ENCODE peak calls at places on chromosomes 16 and 17, in six cellular contexts. P, K, Z, L, D and F are unnamed samples.

GRCh38 chr17:72539981-72540897 is 419.4 kb downstream of the SOX9 start:
- DNase-seq in P (peak; percentile 61), K (peak; percentile 66), Z (peak; percentile 81), L (peak; percentile 93), D (no peak), F (peak; percentile 92)

GRCh38 chr17:75661531-75661930 is 5.4 kb downstream of the RECQL5 start:
- DNase-seq in P (no peak), K (no peak), Z (no peak), L (no peak), D (no peak), F (no peak)

GRCh38 chr17:18992454-18993130 is 12.0 kb downstream of the FAM83G start:
- DNase-seq in P (no peak), K (no peak), Z (no peak), L (no peak), D (no peak), F (no peak)

GRCh38 chr17:16287563-16288027 is 65.7 kb downstream of the CENPV start:
- DNase-seq in P (no peak), K (no peak), Z (peak; percentile 50), L (no peak), D (no peak), F (no peak)

GRCh38 chr16:3889059-3889458 is 8.5 kb upstream of the CREBBP start:
- DNase-seq in P (no peak), K (no peak), Z (no peak), L (no peak), D (no peak), F (no peak)

GRCh38 chr17:7582401-7583252 is 1.0 kb upstream of the MPDU1 start:
- DNase-seq in P (no peak), K (peak; percentile 49), Z (no peak), L (no peak), D (no peak), F (no peak)

GRCh38 chr17:67074781-67075180 is 30.4 kb downstream of the CACNG1 start:
- DNase-seq in P (no peak), K (no peak), Z (no peak), L (no peak), D (no peak), F (no peak)

GRCh38 chr17:17580662-17581470 is 10.6 kb downstream of the PEMT start:
- DNase-seq in P (no peak), K (no peak), Z (no peak), L (no peak), D (no peak), F (no peak)

GRCh38 chr17:46135126-46135812 is 58.0 kb downstream of the KANSL1 start:
- DNase-seq in P (no peak), K (no peak), Z (no peak), L (no peak), D (no peak), F (no peak)

GRCh38 chr16:50598256-50598894 is 50.2 kb downstream of the NKD1 start:
- DNase-seq in P (peak; percentile 79), K (no peak), Z (no peak), L (no peak), D (no peak), F (no peak)

GRCh38 chr16:50600582-50601283 is 52.5 kb downstream of the NKD1 start:
- DNase-seq in P (no peak), K (no peak), Z (no peak), L (no peak), D (no peak), F (no peak)

GRCh38 chr16:50599494-50599893 is 51.3 kb downstream of the NKD1 start:
- DNase-seq in P (no peak), K (no peak), Z (no peak), L (no peak), D (no peak), F (no peak)

GRCh38 chr16:50597563-50598255 is 49.5 kb downstream of the NKD1 start:
- DNase-seq in P (no peak), K (no peak), Z (no peak), L (no peak), D (no peak), F (no peak)

DNA sequence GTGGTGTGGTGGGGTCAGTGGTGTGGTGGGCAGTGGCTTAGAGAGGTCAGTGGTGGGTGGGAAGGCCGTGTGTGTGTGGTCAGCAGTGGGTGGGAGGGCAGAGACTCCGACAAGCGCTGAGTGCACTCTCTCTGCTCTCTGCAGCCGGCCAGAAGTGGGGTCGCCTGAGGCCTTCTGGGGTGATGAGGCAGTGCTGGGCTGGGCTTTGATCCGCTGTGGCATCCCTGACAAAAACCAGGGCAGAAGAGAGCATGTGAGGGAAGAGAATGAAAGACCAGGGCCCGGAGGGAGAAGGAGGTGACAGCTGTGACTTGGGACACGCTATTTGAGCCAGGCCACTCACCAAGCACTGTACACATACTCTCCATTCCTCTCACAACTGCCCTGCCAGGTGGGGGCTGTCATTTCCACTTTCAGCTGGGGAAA is 50.8 kb downstream of the NKD1 start:
- DNase-seq in P (no peak), K (no peak), Z (no peak), L (no peak), D (no peak), F (no peak)
- TF ChIP-seq CTCF in P (no peak), K (no peak), Z (no peak), L (no peak), D (no peak), F (no peak)

DNA sequence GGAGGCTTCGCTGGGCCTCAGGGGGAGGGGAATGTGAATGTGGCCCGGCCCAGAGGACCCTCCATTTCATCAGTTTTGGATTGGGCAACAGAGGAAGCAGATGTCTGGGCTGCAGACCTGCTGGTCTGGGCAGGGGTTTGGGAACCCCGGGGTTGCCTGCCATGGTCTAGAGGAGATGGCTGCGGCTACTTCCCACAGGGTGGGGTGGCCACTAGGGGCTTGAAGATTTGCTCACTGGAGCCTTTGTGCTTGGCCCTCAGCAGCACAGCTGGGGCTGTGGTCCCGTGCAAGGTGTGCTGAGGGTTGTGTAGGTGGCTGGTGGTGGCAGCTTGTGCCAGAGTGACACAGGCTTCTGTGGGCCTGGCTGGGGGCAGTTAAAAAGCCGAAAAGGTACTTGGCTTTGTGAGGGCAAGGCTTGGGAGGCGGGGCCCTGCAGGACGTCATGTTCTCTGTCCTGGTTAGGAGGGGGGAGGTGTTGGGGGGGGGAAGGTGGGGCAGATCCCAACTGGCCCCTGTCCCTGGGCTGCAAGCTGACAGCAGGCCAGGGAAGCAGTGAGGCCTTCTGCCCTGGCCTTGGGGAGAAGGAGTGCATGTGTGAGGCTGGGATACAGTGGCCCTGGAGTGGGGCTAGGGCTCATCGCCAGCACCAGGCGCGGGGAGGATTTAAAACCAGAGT is 98.0 kb downstream of the KPNA2 start:
- DNase-seq in P (no peak), K (no peak), Z (no peak), L (no peak), D (no peak), F (no peak)
- TF ChIP-seq CTCF in P (no peak), K (no peak), Z (no peak), L (no peak), D (no peak), F (no peak)

DNA sequence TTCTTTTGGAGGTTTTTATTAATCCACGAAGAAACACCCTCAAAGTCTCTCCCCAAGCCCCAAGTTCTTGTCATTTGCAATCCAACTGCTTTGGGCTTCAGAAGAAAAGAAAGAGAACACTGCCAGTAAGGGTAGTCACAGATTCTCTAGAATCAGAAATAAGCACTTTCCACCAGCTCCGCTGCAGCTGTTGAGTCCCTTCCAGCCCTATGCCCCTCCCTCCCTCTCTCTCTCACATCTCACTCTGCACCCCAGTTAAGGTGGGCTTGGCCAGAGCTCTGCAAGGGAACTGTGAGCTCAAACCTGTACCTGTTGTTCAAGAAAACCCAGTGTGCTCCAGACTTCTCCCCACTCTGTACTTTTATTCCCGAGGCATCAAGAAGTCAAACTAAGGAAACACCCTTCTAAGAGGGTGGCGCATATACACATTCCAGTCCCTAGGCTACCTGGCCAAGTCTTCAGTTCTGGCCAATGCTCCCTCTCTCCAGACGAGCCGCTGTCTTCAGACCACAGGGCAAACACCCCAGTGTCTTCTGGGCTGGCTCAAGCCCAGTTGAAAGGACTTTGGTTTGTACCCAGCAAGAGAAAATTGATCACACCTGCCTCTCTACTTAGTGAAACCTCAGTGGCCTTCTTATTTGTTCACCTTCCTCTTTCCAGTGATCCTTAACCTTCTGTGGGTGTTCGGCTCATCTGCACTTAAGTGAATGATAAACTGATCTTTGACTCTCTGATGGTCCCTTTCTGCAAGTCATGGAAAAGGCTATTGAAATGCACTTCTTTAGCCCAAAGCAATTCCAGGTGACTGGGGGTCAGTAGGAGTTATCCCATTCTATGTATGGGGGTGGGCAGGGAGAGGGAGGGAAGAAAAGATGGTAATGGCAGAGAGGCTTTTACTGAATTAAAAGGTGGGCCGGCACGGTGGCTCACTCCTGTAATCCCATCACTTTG is 170.5 kb downstream of the RGS9 start:
- DNase-seq in P (no peak), K (no peak), Z (no peak), L (no peak), D (no peak), F (no peak)
- TF ChIP-seq CTCF in P (no peak), K (no peak), Z (no peak), L (no peak), D (no peak), F (no peak)

GRCh38 chr17:61201211-61201610 is 198.4 kb upstream of the TBX2 start:
- DNase-seq in P (no peak), K (no peak), Z (no peak), L (no peak), D (no peak), F (no peak)
- TF ChIP-seq CTCF in P (no peak), K (no peak), Z (no peak), L (no peak), D (no peak), F (no peak)

GRCh38 chr17:76791053-76791980 is 53.4 kb downstream of the MFSD11 start:
- DNase-seq in P (no peak), K (peak; percentile 26), Z (no peak), L (no peak), D (no peak), F (no peak)

GRCh38 chr17:76792348-76792747 is 54.4 kb downstream of the MFSD11 start:
- DNase-seq in P (no peak), K (no peak), Z (no peak), L (no peak), D (no peak), F (no peak)

GRCh38 chr17:76797441-76797840 is 59.5 kb downstream of the MFSD11 start:
- DNase-seq in P (no peak), K (no peak), Z (no peak), L (no peak), D (no peak), F (no peak)

GRCh38 chr17:76796081-76796480 is 58.2 kb downstream of the MFSD11 start:
- DNase-seq in P (no peak), K (no peak), Z (no peak), L (no peak), D (no peak), F (no peak)

DNA sequence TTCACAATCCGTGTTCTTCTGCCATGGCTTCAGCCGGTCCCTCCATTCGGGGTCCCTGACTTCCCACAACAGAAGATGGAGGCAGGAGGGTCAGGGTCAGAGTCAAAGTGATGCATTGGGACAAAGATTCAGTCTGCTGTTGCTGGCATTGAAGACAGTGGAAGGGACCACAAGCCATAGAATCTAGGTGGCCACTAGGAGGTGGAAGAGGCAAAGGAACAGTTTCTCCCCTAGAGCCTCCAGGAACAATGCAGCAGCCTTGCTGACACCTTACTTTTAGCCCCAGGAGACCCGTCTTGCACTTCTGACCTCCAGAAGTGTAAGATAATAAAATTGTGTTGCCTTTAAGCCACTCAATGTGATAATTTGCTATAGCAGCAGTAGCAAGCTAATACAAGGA is 55.9 kb downstream of the MFSD11 start:
- DNase-seq in P (no peak), K (no peak), Z (no peak), L (no peak), D (no peak), F (no peak)
- TF ChIP-seq CTCF in P (no peak), K (no peak), Z (no peak), L (no peak), D (no peak), F (peak; percentile 64)

GRCh38 chr16:23836404-23837291 is 865 bp downstream of the PRKCB start:
- DNase-seq in P (no peak), K (no peak), Z (peak; percentile 29), L (peak; percentile 33), D (peak; percentile 81), F (no peak)
- TF ChIP-seq CTCF in P (no peak), K (no peak), Z (no peak), L (peak; percentile 14), D (no peak), F (peak; percentile 48)